ENCODE peak calls at places on chromosomes 5 and 9, in seven cellular contexts. H is coronary artery, O is sigmoid colon, G is lower leg skin, J is astrocyte of the spinal cord, Z is kidney epithelial cell, M is pancreas. N is an unnamed sample.

GRCh38 chr5:139764250-139764791 is 31.3 kb upstream of the PSD2 start:
- DNase-seq in H (no peak), G (no peak), O (no peak), J (peak), Z (no peak), M (no peak), N (no peak)

GRCh38 chr5:957730-958485 is 50.7 kb upstream of the NKD2 start:
- DNase-seq in H (peak), M (no peak), O (no peak), G (peak), J (no peak), Z (no peak), N (no peak)

GRCh38 chr5:18985397-18985796 is 1002.6 kb downstream of the CDH18 start:
- DNase-seq in G (no peak), O (no peak), M (no peak), Z (no peak), H (no peak), J (no peak), N (no peak)

GRCh38 chr5:45205403-45205961 is 396.7 kb downstream of the MRPS30 start:
- DNase-seq in M (no peak), Z (no peak), J (no peak), G (no peak), O (no peak), H (no peak), N (no peak)

GRCh38 chr5:181223729-181224389 is 778 bp downstream of the TRIM41 start:
- DNase-seq in M (no peak), O (peak), J (no peak), Z (no peak), H (peak), G (no peak), N (no peak)

GRCh38 chr5:59275537-59276276 is 617.8 kb downstream of the PDE4D start:
- DNase-seq in O (peak), G (no peak), J (peak), Z (peak), M (peak), H (no peak), N (no peak)

GRCh38 chr9:133188006-133188842 is 20.8 kb downstream of the OBP2B start:
- DNase-seq in Z (no peak), H (no peak), J (no peak), O (peak), M (no peak), G (peak), N (no peak)

GRCh38 chr9:94874316-94874715 is 147.8 kb downstream of the AOPEP start:
- DNase-seq in Z (no peak), O (no peak), G (no peak), H (no peak), M (no peak), J (peak), N (peak)

GRCh38 chr5:174307031-174307408 is 261.5 kb downstream of the NSG2 start:
- DNase-seq in Z (no peak), M (no peak), G (peak), J (no peak), O (no peak), H (peak), N (no peak)

GRCh38 chr9:83981126-83981871 is 694 bp downstream of the RMI1 start:
- DNase-seq in M (peak), O (peak), J (peak), Z (no peak), H (no peak), G (no peak), N (peak)

GRCh38 chr9:33024126-33024965 is 727 bp upstream of the DNAJA1 start:
- DNase-seq in J (peak), H (no peak), G (no peak), M (no peak), Z (no peak), O (peak), N (no peak)

GRCh38 chr9:121954477-121955175 is 138.5 kb downstream of the TTLL11 start:
- DNase-seq in M (peak), G (peak), H (no peak), Z (no peak), O (peak), J (peak), N (no peak)
- TF ChIP-seq CTCF in M (no peak), G (no peak), H (no peak), Z (no peak), O (no peak), J (no peak), N (no peak)

GRCh38 chr9:70615566-70616138 is 201.2 kb upstream of the KLF9 start:
- DNase-seq in Z (no peak), J (no peak), G (no peak), M (no peak), O (no peak), H (no peak), N (no peak)
- H3K4me3 ChIP-seq in Z (no peak), J (no peak), G (no peak), M (no peak), O (no peak), H (no peak), N (no peak)

DNA sequence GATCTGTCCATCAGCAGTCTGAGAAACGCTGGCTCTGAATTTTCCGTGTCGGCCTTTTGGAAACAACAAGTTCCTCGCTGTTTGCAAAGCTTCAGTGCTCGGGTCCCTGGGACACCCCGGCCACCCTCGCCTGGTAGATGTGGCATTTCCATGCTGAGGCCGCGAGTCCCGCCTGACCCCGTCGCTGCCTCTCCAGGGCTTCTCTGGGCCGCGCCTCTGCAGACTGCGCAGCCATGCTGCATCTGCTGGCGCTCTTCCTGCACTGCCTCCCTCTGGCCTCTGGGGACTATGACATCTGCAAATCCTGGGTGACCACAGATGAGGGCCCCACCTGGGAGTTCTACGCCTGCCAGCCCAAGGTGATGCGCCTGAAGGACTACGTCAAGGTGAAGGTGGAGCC is 4.7 kb downstream of the NTNG2 start:
- DNase-seq in O (no peak), J (no peak), H (no peak), M (no peak), G (no peak), Z (no peak), N (no peak)
- TF ChIP-seq CTCF in O (no peak), J (peak), H (no peak), M (no peak), G (no peak), Z (peak), N (peak)

GRCh38 chr9:127450170-127450830 is 906 bp downstream of the RPL12 start:
- DNase-seq in J (peak), O (no peak), Z (no peak), G (no peak), H (no peak), M (no peak), N (no peak)

GRCh38 chr9:127447416-127448111 is 3.6 kb downstream of the RPL12 start:
- DNase-seq in Z (no peak), M (no peak), H (no peak), J (peak), G (no peak), O (no peak), N (no peak)

GRCh38 chr9:127449332-127449966 is 1.8 kb downstream of the RPL12 start:
- DNase-seq in J (peak), O (no peak), M (no peak), Z (no peak), H (no peak), G (no peak), N (no peak)

GRCh38 chr9:127446720-127447415 is 4.3 kb downstream of the RPL12 start:
- DNase-seq in Z (no peak), O (no peak), H (no peak), M (no peak), G (no peak), J (no peak), N (no peak)

GRCh38 chr9:127448112-127448805 is 2.9 kb downstream of the RPL12 start:
- DNase-seq in H (no peak), Z (no peak), M (no peak), G (no peak), J (no peak), O (no peak), N (no peak)
- H3K4me3 ChIP-seq in H (peak), Z (peak), M (no peak), G (no peak), J (peak), O (no peak), N (peak)

GRCh38 chr9:98989036-98990000 is 45.6 kb downstream of the COL15A1 start:
- DNase-seq in Z (peak), M (peak), J (peak), G (peak), H (peak), O (peak), N (peak)
- TF ChIP-seq CTCF in Z (peak), M (no peak), J (peak), G (no peak), H (no peak), O (no peak), N (peak)

GRCh38 chr9:124000784-124001444 is 10.7 kb upstream of the LHX2 start:
- DNase-seq in G (no peak), Z (no peak), H (no peak), M (no peak), J (no peak), O (no peak), N (no peak)

GRCh38 chr9:123999668-124000067 is 11.9 kb upstream of the LHX2 start:
- DNase-seq in G (no peak), H (no peak), J (no peak), M (no peak), Z (no peak), O (no peak), N (no peak)

GRCh38 chr9:124001445-124001799 is 10.1 kb upstream of the LHX2 start:
- DNase-seq in G (no peak), M (no peak), Z (no peak), H (no peak), O (no peak), J (no peak), N (no peak)

GRCh38 chr9:123998970-123999621 is 12.5 kb upstream of the LHX2 start:
- DNase-seq in Z (no peak), H (no peak), O (no peak), M (no peak), G (no peak), J (no peak), N (no peak)

GRCh38 chr9:124000161-124000783 is 11.3 kb upstream of the LHX2 start:
- DNase-seq in O (no peak), M (no peak), Z (no peak), H (no peak), J (no peak), G (no peak), N (no peak)
- H3K4me3 ChIP-seq in O (no peak), M (no peak), Z (no peak), H (peak), J (no peak), G (no peak), N (no peak)

DNA sequence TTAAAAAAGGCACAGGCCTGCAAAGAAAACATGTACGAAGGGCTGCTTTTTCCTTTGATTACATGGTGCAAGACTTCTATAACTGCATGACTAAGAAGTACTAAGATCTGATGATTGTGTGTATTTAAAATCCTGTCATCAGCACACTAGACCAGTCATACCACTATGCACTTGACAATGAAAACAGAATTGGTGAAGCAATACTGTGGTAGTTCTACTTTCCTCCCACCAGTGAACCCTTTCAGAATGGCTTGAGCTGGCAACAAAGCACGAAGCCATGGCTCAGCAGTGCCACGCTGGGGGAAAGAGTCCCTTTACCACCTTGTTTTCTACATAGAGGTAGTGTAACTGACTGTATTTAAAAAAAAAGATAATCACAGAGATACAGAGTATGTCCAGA is 49.0 kb upstream of the POU5F2 start:
- DNase-seq in M (no peak), G (no peak), Z (no peak), J (peak), H (no peak), O (no peak), N (no peak)
- TF ChIP-seq CTCF in M (no peak), G (no peak), Z (no peak), J (no peak), H (no peak), O (no peak), N (no peak)

DNA sequence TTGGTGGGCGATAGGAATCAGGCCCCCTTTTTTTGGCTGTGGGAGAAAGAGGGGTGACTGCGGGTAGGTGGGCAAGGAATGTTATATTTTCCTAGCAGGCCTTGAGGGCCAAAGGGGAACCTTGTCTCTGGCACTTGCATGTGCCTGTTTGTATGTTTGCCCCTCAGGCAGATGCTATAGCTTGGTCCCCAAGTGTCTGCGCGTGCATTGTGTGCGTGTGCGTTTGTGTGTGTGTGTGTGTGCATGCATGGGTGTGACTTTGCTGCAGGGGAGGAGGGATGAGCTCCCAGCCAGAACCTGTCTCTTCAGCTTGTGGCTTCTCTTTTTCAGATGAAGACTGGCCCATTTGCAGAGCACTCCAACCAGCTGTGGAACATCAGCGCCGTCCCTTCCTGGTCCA is 30.9 kb downstream of the PTPA start:
- DNase-seq in M (no peak), G (no peak), O (no peak), Z (no peak), J (no peak), H (no peak), N (no peak)
- H3K4me3 ChIP-seq in M (no peak), G (no peak), O (no peak), Z (peak), J (peak), H (peak), N (peak)